ENCODE peak calls at places on chromosomes 6 and 20, in seven cellular contexts. O is right lobe of liver, E is astrocyte, Q is choroid plexus epithelial cell, Z is HCT116, M is cardiac fibroblast, X is kidney epithelial cell. U is an unnamed sample.

GRCh38 chr20:49568491-49569151 is 684 bp upstream of the PTGIS start:
- DNase-seq in X (no peak), M (peak), Z (no peak), Q (no peak), O (no peak), E (peak), U (no peak)

GRCh38 chr6:110067837-110068591 is 89.9 kb downstream of the GPR6 start:
- DNase-seq in X (no peak), M (peak), O (no peak), Q (peak), Z (no peak), E (peak), U (no peak)

GRCh38 chr6:150720774-150721233 is 121.1 kb downstream of the PLEKHG1 start:
- DNase-seq in X (peak), O (no peak), Z (peak), Q (peak), E (peak), M (peak), U (peak)

GRCh38 chr20:17680128-17680835 is 1.8 kb downstream of the RRBP1 start:
- DNase-seq in Z (no peak), O (peak), Q (peak), X (no peak), E (peak), M (peak), U (peak)

GRCh38 chr6:291148-291696 is 1.1 kb upstream of the DUSP22 start:
- DNase-seq in Q (peak), E (no peak), X (no peak), O (no peak), M (peak), Z (no peak), U (no peak)

GRCh38 chr6:110015206-110015605 is 37.1 kb downstream of the GPR6 start:
- DNase-seq in O (no peak), X (no peak), Q (no peak), E (no peak), Z (no peak), M (no peak), U (no peak)

GRCh38 chr6:79250107-79250514 is 15.6 kb upstream of the HMGN3 start:
- DNase-seq in E (no peak), O (no peak), Z (no peak), X (no peak), Q (no peak), M (peak), U (no peak)

GRCh38 chr20:38229376-38230252 is 30.9 kb downstream of the KIAA1755 start:
- DNase-seq in Z (no peak), M (peak), E (no peak), Q (peak), X (no peak), O (no peak), U (peak)

GRCh38 chr6:89749918-89750317 is 69.7 kb downstream of the MDN1 start:
- DNase-seq in O (no peak), X (no peak), Z (no peak), Q (no peak), E (peak), M (peak), U (no peak)

GRCh38 chr20:19624221-19624620 is 133.8 kb upstream of the RIN2 start:
- DNase-seq in X (no peak), Z (no peak), E (no peak), M (no peak), Q (no peak), O (no peak), U (no peak)

DNA sequence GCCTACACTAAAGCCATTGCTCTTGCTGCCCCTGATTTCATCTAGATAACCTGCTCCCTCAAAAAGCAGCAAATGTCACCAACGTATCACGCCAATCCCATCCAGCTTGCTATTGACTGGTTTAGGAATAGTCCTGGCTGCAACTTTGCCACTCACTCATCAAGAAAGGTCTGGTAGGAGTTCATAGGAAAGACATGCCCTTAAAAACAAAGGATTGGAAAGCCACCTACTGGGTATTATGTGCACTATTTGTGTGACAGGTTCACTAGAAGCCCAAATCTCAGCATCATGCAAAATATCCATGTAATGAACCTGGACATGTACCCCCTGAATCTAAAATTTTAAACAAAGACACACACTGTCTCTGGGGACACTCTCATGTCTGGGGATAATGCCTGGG is 170.4 kb upstream of the COL21A1 start:
- DNase-seq in X (no peak), M (no peak), E (no peak), Z (no peak), O (no peak), Q (no peak), U (no peak)
- TF ChIP-seq CTCF in X (no peak), M (no peak), E (no peak), Z (no peak), O (peak), Q (no peak), U (no peak)

DNA sequence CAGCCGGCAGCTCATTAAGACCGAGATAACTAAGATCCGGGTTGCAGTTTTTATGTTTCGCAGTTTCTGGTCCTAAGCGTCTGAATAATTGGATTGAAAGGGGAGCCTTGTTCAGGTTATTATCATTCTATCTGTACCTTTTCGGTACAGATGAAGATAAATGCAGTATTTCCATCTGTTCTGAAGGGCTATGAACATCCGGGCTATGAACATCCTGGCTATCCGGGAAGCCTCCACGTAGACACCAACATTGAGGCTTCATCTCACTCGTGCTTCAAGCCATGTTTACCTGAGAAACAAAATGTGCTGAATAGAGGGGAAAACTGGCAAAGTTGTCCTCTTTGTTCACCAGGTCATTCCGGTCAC is 399 bp upstream of the REPS1 start:
- DNase-seq in O (no peak), X (no peak), Q (peak), E (no peak), M (no peak), Z (no peak), U (no peak)
- TF ChIP-seq CTCF in O (no peak), X (no peak), Q (no peak), E (no peak), M (no peak), Z (no peak), U (no peak)

DNA sequence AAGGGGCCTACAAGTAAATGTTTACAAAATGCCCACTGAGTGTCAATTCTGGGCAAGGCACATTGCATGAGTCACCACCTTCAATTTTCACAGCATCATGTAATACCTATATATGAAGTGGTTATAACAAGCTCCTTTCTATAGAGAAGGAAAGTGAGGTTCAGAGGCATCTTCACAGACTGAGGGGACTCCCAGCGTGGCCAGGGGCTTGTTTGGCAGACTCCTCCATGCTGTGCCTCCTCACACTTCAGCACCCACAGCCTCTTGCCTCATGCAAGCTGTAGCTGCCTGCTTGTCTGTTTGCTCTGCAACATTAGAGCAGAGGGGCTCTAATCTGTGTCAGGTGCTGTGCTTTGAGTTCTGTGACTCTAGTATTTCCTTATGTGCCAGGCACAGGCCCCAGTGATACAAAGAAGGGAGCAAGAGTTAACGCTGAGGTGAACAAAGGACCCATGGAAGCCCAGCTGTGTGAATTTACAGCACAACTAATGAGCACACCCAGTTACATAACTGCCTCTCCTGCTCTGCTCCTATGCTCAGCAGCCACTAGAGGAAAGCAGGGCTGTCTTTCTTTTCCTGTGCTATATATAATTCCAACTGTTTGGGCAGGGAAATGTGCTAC is 72.3 kb downstream of the ZHX3 start:
- DNase-seq in X (no peak), M (peak), Q (peak), Z (no peak), E (no peak), O (no peak), U (no peak)
- TF ChIP-seq CTCF in X (peak), M (peak), Q (peak), Z (no peak), E (no peak), O (no peak), U (no peak)

GRCh38 chr20:5172167-5172586 is 45.4 kb downstream of the CDS2 start:
- DNase-seq in Q (no peak), Z (no peak), M (no peak), X (no peak), E (no peak), O (no peak), U (no peak)

GRCh38 chr20:5171790-5172164 is 45.0 kb downstream of the CDS2 start:
- DNase-seq in E (no peak), Q (no peak), M (no peak), Z (no peak), O (no peak), X (no peak), U (no peak)

GRCh38 chr20:5173763-5174162 is 47.0 kb downstream of the CDS2 start:
- DNase-seq in X (no peak), M (no peak), Z (no peak), E (no peak), Q (no peak), O (no peak), U (no peak)

GRCh38 chr20:5171074-5171789 is 44.4 kb downstream of the CDS2 start:
- DNase-seq in M (peak), E (no peak), X (no peak), O (no peak), Z (no peak), Q (peak), U (no peak)

GRCh38 chr20:5172903-5173463 is 46.2 kb downstream of the CDS2 start:
- DNase-seq in E (no peak), Z (no peak), X (no peak), O (peak), Q (no peak), M (no peak), U (no peak)
- TF ChIP-seq CTCF in E (no peak), Z (no peak), X (no peak), O (no peak), Q (no peak), M (no peak), U (no peak)

GRCh38 chr6:85591207-85591606 is 2.5 kb downstream of the SNX14 start:
- DNase-seq in X (no peak), M (no peak), Q (no peak), E (no peak), O (no peak), Z (no peak), U (no peak)

GRCh38 chr6:85592044-85592443 is 1.6 kb downstream of the SNX14 start:
- DNase-seq in O (no peak), Z (no peak), Q (no peak), E (no peak), X (no peak), M (no peak), U (no peak)

GRCh38 chr6:85594197-85594930 is 706 bp upstream of the SNX14 start:
- DNase-seq in O (no peak), Q (peak), M (peak), X (no peak), Z (no peak), E (no peak), U (no peak)

GRCh38 chr6:85593438-85594196 is at the start of gene SNX14:
- DNase-seq in M (peak), Z (peak), X (peak), Q (peak), E (peak), O (peak), U (peak)
- TF ChIP-seq CTCF in M (no peak), Z (no peak), X (peak), Q (no peak), E (no peak), O (no peak), U (no peak)

GRCh38 chr6:108999428-108999827 is 95.2 kb downstream of the SESN1 start:
- DNase-seq in Z (no peak), O (no peak), Q (no peak), E (no peak), X (no peak), M (no peak), U (no peak)

GRCh38 chr6:108998460-108998859 is 96.2 kb downstream of the SESN1 start:
- DNase-seq in M (no peak), E (no peak), O (no peak), X (no peak), Q (no peak), Z (no peak), U (no peak)

GRCh38 chr6:108993876-108994275 is 100.8 kb downstream of the SESN1 start:
- DNase-seq in X (no peak), Q (no peak), E (no peak), M (no peak), O (no peak), Z (no peak), U (no peak)

GRCh38 chr6:108995296-108995695 is 99.3 kb downstream of the SESN1 start:
- DNase-seq in Z (no peak), M (no peak), X (no peak), E (no peak), O (no peak), Q (no peak), U (peak)

DNA sequence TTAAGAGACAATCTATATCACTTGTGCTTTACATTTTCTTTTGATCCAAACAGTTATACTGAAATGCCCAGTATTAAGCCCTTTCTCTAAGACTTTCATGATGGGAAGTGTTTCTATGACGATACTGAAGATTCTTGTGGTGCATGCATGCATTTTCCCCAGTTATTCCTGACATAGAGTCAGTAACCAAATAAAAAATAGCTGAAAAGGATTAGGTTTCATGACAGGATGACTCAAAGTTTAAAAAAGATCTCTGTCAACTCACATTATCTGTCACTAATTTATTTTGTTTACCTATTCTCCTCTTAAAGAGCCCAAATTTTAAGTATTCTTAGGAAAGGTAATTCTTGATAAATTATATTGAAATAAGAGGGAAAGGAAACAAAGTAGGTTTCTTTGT is 98.4 kb downstream of the SESN1 start:
- DNase-seq in E (no peak), Q (no peak), M (no peak), Z (no peak), X (no peak), O (no peak), U (no peak)
- TF ChIP-seq CTCF in E (no peak), Q (no peak), M (no peak), Z (no peak), X (no peak), O (no peak), U (no peak)

U was measured in Calu3.